ENCODE peak calls at places on chromosomes 11 and 22, in five cellular contexts. One of them, this sample, is unnamed.

GRCh38 chr11:3021125-3021524 is 29.0 kb upstream of the NAP1L4 start:
- DNase-seq in neuronal stem cell: peak
- DNase-seq in IMR-90: peak
- DNase-seq in H9: peak
- DNase-seq in mesenchymal stem cell: peak
- DNase-seq in this sample: peak

GRCh38 chr11:21806982-21807749 is 385.7 kb upstream of the ANO5 start:
- DNase-seq in neuronal stem cell: no peak
- DNase-seq in IMR-90: no peak
- DNase-seq in H9: no peak
- DNase-seq in mesenchymal stem cell: no peak
- DNase-seq in this sample: no peak

GRCh38 chr11:2175659-2176058 is 4.0 kb upstream of the TH start:
- DNase-seq in neuronal stem cell: no peak
- DNase-seq in IMR-90: peak
- DNase-seq in H9: no peak
- DNase-seq in mesenchymal stem cell: no peak
- DNase-seq in this sample: no peak

GRCh38 chr11:84993386-84993785 is 633.8 kb downstream of the DLG2 start:
- DNase-seq in neuronal stem cell: no peak
- DNase-seq in IMR-90: no peak
- DNase-seq in H9: peak
- DNase-seq in mesenchymal stem cell: no peak
- DNase-seq in this sample: peak

GRCh38 chr22:40714514-40714966 is 35.3 kb downstream of the MCHR1 start:
- DNase-seq in neuronal stem cell: peak
- DNase-seq in IMR-90: peak
- DNase-seq in H9: peak
- DNase-seq in mesenchymal stem cell: peak
- DNase-seq in this sample: peak

GRCh38 chr22:29799217-29799680 is 32.1 kb downstream of the UQCR10 start:
- DNase-seq in neuronal stem cell: no peak
- DNase-seq in IMR-90: peak
- DNase-seq in H9: no peak
- DNase-seq in mesenchymal stem cell: peak
- DNase-seq in this sample: no peak

GRCh38 chr22:38175206-38176118 is 6.2 kb downstream of the PLA2G6 start:
- DNase-seq in neuronal stem cell: no peak
- DNase-seq in IMR-90: no peak
- DNase-seq in H9: no peak
- DNase-seq in mesenchymal stem cell: no peak
- DNase-seq in this sample: no peak

GRCh38 chr11:79095424-79095823 is 345.4 kb downstream of the TENM4 start:
- DNase-seq in neuronal stem cell: no peak
- DNase-seq in IMR-90: no peak
- DNase-seq in H9: no peak
- DNase-seq in mesenchymal stem cell: no peak
- DNase-seq in this sample: no peak

GRCh38 chr11:113356203-113356602 is 31.4 kb upstream of the ANKK1 start:
- DNase-seq in neuronal stem cell: no peak
- DNase-seq in IMR-90: no peak
- DNase-seq in H9: no peak
- DNase-seq in mesenchymal stem cell: no peak
- DNase-seq in this sample: no peak

GRCh38 chr22:29773233-29773632 is 6.1 kb downstream of the UQCR10 start:
- DNase-seq in neuronal stem cell: no peak
- DNase-seq in IMR-90: peak
- DNase-seq in H9: no peak
- DNase-seq in mesenchymal stem cell: peak
- DNase-seq in this sample: peak

GRCh38 chr11:128517457-128518230 is 69.7 kb downstream of the ETS1 start:
- DNase-seq in neuronal stem cell: no peak
- DNase-seq in IMR-90: no peak
- DNase-seq in H9: no peak
- DNase-seq in mesenchymal stem cell: no peak
- DNase-seq in this sample: no peak

GRCh38 chr11:101848262-101848661 is 66.5 kb upstream of the CEP126 start:
- DNase-seq in neuronal stem cell: no peak
- DNase-seq in IMR-90: peak
- DNase-seq in H9: no peak
- DNase-seq in mesenchymal stem cell: peak
- DNase-seq in this sample: no peak

GRCh38 chr22:24153353-24153752 is 27.9 kb upstream of the SUSD2 start:
- DNase-seq in neuronal stem cell: no peak
- DNase-seq in IMR-90: peak
- DNase-seq in H9: no peak
- DNase-seq in mesenchymal stem cell: peak
- DNase-seq in this sample: no peak

GRCh38 chr22:37636186-37636948 is 3.1 kb upstream of the SH3BP1 start:
- DNase-seq in neuronal stem cell: no peak
- DNase-seq in IMR-90: peak
- DNase-seq in H9: no peak
- DNase-seq in mesenchymal stem cell: peak
- DNase-seq in this sample: peak

GRCh38 chr11:14148653-14149273 is 186.2 kb downstream of the SPON1 start:
- DNase-seq in neuronal stem cell: no peak
- DNase-seq in IMR-90: peak
- DNase-seq in H9: no peak
- DNase-seq in mesenchymal stem cell: peak
- DNase-seq in this sample: peak

GRCh38 chr22:36339171-36340065 is 48.3 kb downstream of the MYH9 start:
- DNase-seq in neuronal stem cell: no peak
- DNase-seq in IMR-90: peak
- DNase-seq in H9: no peak
- DNase-seq in mesenchymal stem cell: peak
- DNase-seq in this sample: no peak

GRCh38 chr11:117300773-117301172 is 9.6 kb downstream of the BACE1-AS start:
- DNase-seq in neuronal stem cell: no peak
- DNase-seq in IMR-90: no peak
- DNase-seq in H9: no peak
- DNase-seq in mesenchymal stem cell: no peak
- DNase-seq in this sample: no peak

GRCh38 chr11:117299351-117300300 is 8.5 kb downstream of the BACE1-AS start:
- DNase-seq in neuronal stem cell: no peak
- DNase-seq in IMR-90: no peak
- DNase-seq in H9: no peak
- DNase-seq in mesenchymal stem cell: no peak
- DNase-seq in this sample: peak

GRCh38 chr11:117298195-117298594 is 7.0 kb downstream of the BACE1-AS start:
- DNase-seq in neuronal stem cell: no peak
- DNase-seq in IMR-90: no peak
- DNase-seq in H9: no peak
- DNase-seq in mesenchymal stem cell: no peak
- DNase-seq in this sample: no peak

GRCh38 chr11:117302228-117302627 is 11.1 kb downstream of the BACE1-AS start:
- DNase-seq in neuronal stem cell: no peak
- DNase-seq in IMR-90: no peak
- DNase-seq in H9: no peak
- DNase-seq in mesenchymal stem cell: no peak
- DNase-seq in this sample: no peak

DNA sequence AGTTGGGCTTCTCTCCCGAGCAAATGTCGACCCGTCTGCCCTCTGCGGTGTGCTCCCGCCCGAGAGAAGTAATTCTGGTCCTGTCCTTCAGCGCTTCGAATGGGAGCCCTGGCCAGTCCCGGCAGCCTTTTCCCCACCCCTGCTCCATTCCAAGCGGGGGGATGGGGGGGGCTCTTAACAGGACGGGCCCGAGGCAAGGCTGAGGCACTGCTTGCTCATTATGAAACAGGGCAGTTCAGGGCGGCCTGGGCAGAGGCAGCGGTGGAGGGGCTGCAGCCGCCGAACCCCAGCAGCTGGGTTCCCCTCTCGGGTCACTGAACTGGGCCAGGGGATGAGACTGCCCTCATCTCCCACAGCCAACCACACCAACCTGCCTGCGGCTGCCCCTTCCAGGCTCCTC is 9.2 kb downstream of the BACE1-AS start:
- DNase-seq in neuronal stem cell: peak
- DNase-seq in IMR-90: peak
- DNase-seq in H9: peak
- DNase-seq in mesenchymal stem cell: peak
- DNase-seq in this sample: peak
- H3K4me2 ChIP-seq in neuronal stem cell: no peak
- H3K4me2 ChIP-seq in IMR-90: peak
- H3K4me2 ChIP-seq in H9: no peak
- H3K4me2 ChIP-seq in mesenchymal stem cell: no peak
- H3K4me2 ChIP-seq in this sample: no peak

GRCh38 chr11:46348566-46348981 is 1.3 kb downstream of the DGKZ start:
- DNase-seq in neuronal stem cell: no peak
- DNase-seq in IMR-90: no peak
- DNase-seq in H9: no peak
- DNase-seq in mesenchymal stem cell: no peak
- DNase-seq in this sample: no peak

GRCh38 chr11:46347637-46348311 is 511 bp downstream of the DGKZ start:
- DNase-seq in neuronal stem cell: no peak
- DNase-seq in IMR-90: no peak
- DNase-seq in H9: no peak
- DNase-seq in mesenchymal stem cell: no peak
- DNase-seq in this sample: no peak

GRCh38 chr11:46345131-46345597 is 2.1 kb upstream of the DGKZ start:
- DNase-seq in neuronal stem cell: no peak
- DNase-seq in IMR-90: no peak
- DNase-seq in H9: peak
- DNase-seq in mesenchymal stem cell: no peak
- DNase-seq in this sample: peak

GRCh38 chr11:46345881-46346484 is 1.3 kb upstream of the DGKZ start:
- DNase-seq in neuronal stem cell: no peak
- DNase-seq in IMR-90: no peak
- DNase-seq in H9: no peak
- DNase-seq in mesenchymal stem cell: no peak
- DNase-seq in this sample: no peak

GRCh38 chr11:46346886-46347636 is at the start of gene DGKZ:
- DNase-seq in neuronal stem cell: peak
- DNase-seq in IMR-90: peak
- DNase-seq in H9: peak
- DNase-seq in mesenchymal stem cell: peak
- DNase-seq in this sample: peak
- H2BK5ac ChIP-seq in neuronal stem cell: peak
- H2BK5ac ChIP-seq in IMR-90: no peak
- H2BK5ac ChIP-seq in H9: no peak
- H2BK5ac ChIP-seq in mesenchymal stem cell: no peak
- H2BK5ac ChIP-seq in this sample: no peak

GRCh38 chr11:34234086-34234740 is 123.6 kb downstream of the ABTB2 start:
- DNase-seq in neuronal stem cell: no peak
- DNase-seq in IMR-90: peak
- DNase-seq in H9: peak
- DNase-seq in mesenchymal stem cell: peak
- DNase-seq in this sample: peak

GRCh38 chr11:34236572-34236971 is 121.2 kb downstream of the ABTB2 start:
- DNase-seq in neuronal stem cell: no peak
- DNase-seq in IMR-90: no peak
- DNase-seq in H9: no peak
- DNase-seq in mesenchymal stem cell: no peak
- DNase-seq in this sample: peak

GRCh38 chr11:34235189-34235588 is 122.6 kb downstream of the ABTB2 start:
- DNase-seq in neuronal stem cell: no peak
- DNase-seq in IMR-90: no peak
- DNase-seq in H9: no peak
- DNase-seq in mesenchymal stem cell: no peak
- DNase-seq in this sample: no peak

GRCh38 chr11:34233215-34233614 is 124.6 kb downstream of the ABTB2 start:
- DNase-seq in neuronal stem cell: no peak
- DNase-seq in IMR-90: no peak
- DNase-seq in H9: no peak
- DNase-seq in mesenchymal stem cell: no peak
- DNase-seq in this sample: no peak

GRCh38 chr11:34235591-34236071 is 122.2 kb downstream of the ABTB2 start:
- DNase-seq in neuronal stem cell: no peak
- DNase-seq in IMR-90: no peak
- DNase-seq in H9: no peak
- DNase-seq in mesenchymal stem cell: no peak
- DNase-seq in this sample: peak
- H2BK15ac ChIP-seq in neuronal stem cell: no peak
- H2BK15ac ChIP-seq in IMR-90: no peak
- H2BK15ac ChIP-seq in H9: no peak
- H2BK15ac ChIP-seq in mesenchymal stem cell: no peak
- H2BK15ac ChIP-seq in this sample: no peak

GRCh38 chr11:86698634-86699033 is 26.2 kb upstream of the ME3 start:
- DNase-seq in neuronal stem cell: no peak
- DNase-seq in IMR-90: no peak
- DNase-seq in H9: no peak
- DNase-seq in mesenchymal stem cell: no peak
- DNase-seq in this sample: peak

GRCh38 chr11:86696451-86696850 is 24.0 kb upstream of the ME3 start:
- DNase-seq in neuronal stem cell: no peak
- DNase-seq in IMR-90: no peak
- DNase-seq in H9: no peak
- DNase-seq in mesenchymal stem cell: no peak
- DNase-seq in this sample: no peak

GRCh38 chr11:86693501-86693900 is 21.1 kb upstream of the ME3 start:
- DNase-seq in neuronal stem cell: no peak
- DNase-seq in IMR-90: no peak
- DNase-seq in H9: no peak
- DNase-seq in mesenchymal stem cell: no peak
- DNase-seq in this sample: no peak

GRCh38 chr11:86695391-86695790 is 23.0 kb upstream of the ME3 start:
- DNase-seq in neuronal stem cell: no peak
- DNase-seq in IMR-90: peak
- DNase-seq in H9: no peak
- DNase-seq in mesenchymal stem cell: peak
- DNase-seq in this sample: no peak

DNA sequence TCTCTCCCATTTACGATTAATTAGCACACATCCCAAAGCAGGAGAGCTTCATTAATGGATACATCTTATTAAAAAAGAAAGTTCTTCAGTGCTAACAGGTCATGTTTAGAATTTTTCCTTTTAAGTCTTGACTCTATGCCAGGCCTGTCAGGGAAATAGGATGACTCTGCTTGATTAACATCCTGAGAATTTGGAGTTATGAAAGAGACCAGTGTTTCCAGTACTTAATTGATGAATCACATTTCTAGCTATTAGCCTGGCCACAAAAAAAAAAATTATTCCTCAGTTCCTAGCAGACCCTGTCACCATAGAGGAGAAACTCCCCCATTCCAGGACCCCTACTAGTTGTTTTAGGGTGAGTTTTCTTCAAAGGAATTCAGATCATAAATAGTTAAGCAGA is 23.6 kb upstream of the ME3 start:
- DNase-seq in neuronal stem cell: no peak
- DNase-seq in IMR-90: peak
- DNase-seq in H9: no peak
- DNase-seq in mesenchymal stem cell: peak
- DNase-seq in this sample: no peak
- H3K4me2 ChIP-seq in neuronal stem cell: no peak
- H3K4me2 ChIP-seq in IMR-90: peak
- H3K4me2 ChIP-seq in H9: no peak
- H3K4me2 ChIP-seq in mesenchymal stem cell: no peak
- H3K4me2 ChIP-seq in this sample: no peak

GRCh38 chr22:31789803-31790202 is 36.0 kb downstream of the DEPDC5 start:
- DNase-seq in neuronal stem cell: no peak
- DNase-seq in IMR-90: no peak
- DNase-seq in H9: no peak
- DNase-seq in mesenchymal stem cell: no peak
- DNase-seq in this sample: no peak
- H2BK5ac ChIP-seq in neuronal stem cell: no peak
- H2BK5ac ChIP-seq in IMR-90: no peak
- H2BK5ac ChIP-seq in H9: no peak
- H2BK5ac ChIP-seq in mesenchymal stem cell: no peak
- H2BK5ac ChIP-seq in this sample: no peak

GRCh38 chr11:133175111-133175510 is 357.2 kb downstream of the OPCML start:
- DNase-seq in neuronal stem cell: no peak
- DNase-seq in IMR-90: no peak
- DNase-seq in H9: no peak
- DNase-seq in mesenchymal stem cell: no peak
- DNase-seq in this sample: no peak
- H2BK15ac ChIP-seq in neuronal stem cell: no peak
- H2BK15ac ChIP-seq in IMR-90: no peak
- H2BK15ac ChIP-seq in H9: no peak
- H2BK15ac ChIP-seq in mesenchymal stem cell: no peak
- H2BK15ac ChIP-seq in this sample: no peak

This sample was measured in mesendoderm.